ENCODE peak calls at places on chromosomes 2 and 18, in four cellular contexts. N is HuH-7, H is cardiac muscle cell, F is NCI-H748 treated with DMSO at 0.1 percent for 48 hours. L is an unnamed sample.

GRCh38 chr2:234334146-234334545 is 162.7 kb downstream of the ARL4C start:
- DNase-seq in N (no peak), H (peak), F (no peak), L (no peak)

GRCh38 chr2:171762879-171763573 is 75.8 kb downstream of the DYNC1I2 start:
- DNase-seq in N (no peak), H (no peak), F (peak), L (no peak)

GRCh38 chr2:53500181-53500580 is 267.4 kb upstream of the CHAC2 start:
- DNase-seq in N (no peak), H (no peak), F (no peak), L (no peak)

GRCh38 chr2:183490930-183491329 is 366.7 kb downstream of the NUP35 start:
- DNase-seq in N (no peak), H (peak), F (no peak), L (no peak)

GRCh38 chr18:60053747-60054304 is 154.0 kb downstream of the PMAIP1 start:
- DNase-seq in N (no peak), H (peak), F (peak), L (no peak)

GRCh38 chr2:217942731-217943335 is 60.0 kb downstream of the TNS1 start:
- DNase-seq in N (no peak), H (no peak), F (no peak), L (no peak)

GRCh38 chr2:241981076-241981700 is 111.7 kb downstream of the RTP5 start:
- DNase-seq in N (no peak), H (no peak), F (no peak), L (no peak)

GRCh38 chr2:55759271-55759921 is 65.8 kb upstream of the PNPT1 start:
- DNase-seq in N (no peak), H (no peak), F (no peak), L (no peak)

GRCh38 chr18:42114310-42114943 is 159.4 kb downstream of the PIK3C3 start:
- DNase-seq in N (peak), H (peak), F (peak), L (peak)

GRCh38 chr2:205076405-205076804 is 531.1 kb downstream of the PARD3B start:
- DNase-seq in N (no peak), H (no peak), F (no peak), L (no peak)

GRCh38 chr2:190110131-190110530 is 47.6 kb upstream of the MSTN start:
- DNase-seq in N (no peak), H (no peak), F (no peak), L (no peak)

GRCh38 chr2:45583989-45584388 is 27.1 kb downstream of the SRBD1 start:
- DNase-seq in N (no peak), H (no peak), F (no peak), L (no peak)

GRCh38 chr2:159735648-159736047 is 23.3 kb downstream of the MARCHF7 start:
- DNase-seq in N (no peak), H (no peak), F (no peak), L (no peak)

GRCh38 chr2:40716879-40717278 is 265.0 kb upstream of the SLC8A1 start:
- DNase-seq in N (no peak), H (no peak), F (no peak), L (no peak)

GRCh38 chr2:155377178-155377780 is 678.8 kb downstream of the KCNJ3 start:
- DNase-seq in N (no peak), H (peak), F (peak), L (peak)

GRCh38 chr2:97871096-97871780 is 124.5 kb downstream of the TMEM131 start:
- DNase-seq in N (no peak), H (no peak), F (no peak), L (no peak)

L was measured in NCI-H1105.